ENCODE peak calls at places on chromosomes 4 and X, in ten cellular contexts. One of them, this sample, is unnamed.

GRCh38 chr4:32199639-32200038 is 1479.5 kb downstream of the PCDH7 start:
- DNase-seq in HT-29: no peak
- DNase-seq in A172: no peak
- DNase-seq in stimulated activated CD8-positive, alpha-beta memory T cell treated with anti-CD3 and anti-CD28 coated beads, Interleukin-15, amount 100 ng/mL, for 48 hours: no peak
- DNase-seq in NCI-H187: no peak
- DNase-seq in pons: no peak
- DNase-seq in WTC11: no peak
- DNase-seq in NCI-H1092: no peak
- DNase-seq in iPS-NIHi11: no peak
- DNase-seq in H4: no peak
- DNase-seq in this sample: no peak

GRCh38 chrX:56796641-56797395 is 67.8 kb downstream of the NBDY start:
- DNase-seq in HT-29: no peak
- DNase-seq in A172: no peak
- DNase-seq in stimulated activated CD8-positive, alpha-beta memory T cell treated with anti-CD3 and anti-CD28 coated beads, Interleukin-15, amount 100 ng/mL, for 48 hours: no peak
- DNase-seq in NCI-H187: no peak
- DNase-seq in pons: no peak
- DNase-seq in WTC11: no peak
- DNase-seq in NCI-H1092: no peak
- DNase-seq in iPS-NIHi11: no peak
- DNase-seq in H4: no peak
- DNase-seq in this sample: no peak

GRCh38 chr4:15427126-15427525 is 707 bp upstream of the C1QTNF7 start:
- DNase-seq in HT-29: no peak
- DNase-seq in A172: no peak
- DNase-seq in stimulated activated CD8-positive, alpha-beta memory T cell treated with anti-CD3 and anti-CD28 coated beads, Interleukin-15, amount 100 ng/mL, for 48 hours: no peak
- DNase-seq in NCI-H187: no peak
- DNase-seq in pons: no peak
- DNase-seq in WTC11: no peak
- DNase-seq in NCI-H1092: no peak
- DNase-seq in iPS-NIHi11: no peak
- DNase-seq in H4: no peak
- DNase-seq in this sample: no peak

GRCh38 chr4:127781303-127782024 is 658 bp upstream of the HSPA4L start:
- DNase-seq in HT-29: peak
- DNase-seq in A172: peak
- DNase-seq in stimulated activated CD8-positive, alpha-beta memory T cell treated with anti-CD3 and anti-CD28 coated beads, Interleukin-15, amount 100 ng/mL, for 48 hours: no peak
- DNase-seq in NCI-H187: no peak
- DNase-seq in pons: no peak
- DNase-seq in WTC11: no peak
- DNase-seq in NCI-H1092: no peak
- DNase-seq in iPS-NIHi11: peak
- DNase-seq in H4: no peak
- DNase-seq in this sample: no peak

GRCh38 chrX:154083134-154083517 is 14.4 kb downstream of the MECP2 start:
- DNase-seq in HT-29: no peak
- DNase-seq in A172: peak
- DNase-seq in stimulated activated CD8-positive, alpha-beta memory T cell treated with anti-CD3 and anti-CD28 coated beads, Interleukin-15, amount 100 ng/mL, for 48 hours: no peak
- DNase-seq in NCI-H187: no peak
- DNase-seq in pons: no peak
- DNase-seq in WTC11: no peak
- DNase-seq in NCI-H1092: no peak
- DNase-seq in iPS-NIHi11: no peak
- DNase-seq in H4: no peak
- DNase-seq in this sample: no peak

GRCh38 chr4:12911723-12912324 is 572.3 kb downstream of the RAB28 start:
- DNase-seq in HT-29: no peak
- DNase-seq in A172: no peak
- DNase-seq in stimulated activated CD8-positive, alpha-beta memory T cell treated with anti-CD3 and anti-CD28 coated beads, Interleukin-15, amount 100 ng/mL, for 48 hours: no peak
- DNase-seq in NCI-H187: no peak
- DNase-seq in pons: no peak
- DNase-seq in WTC11: no peak
- DNase-seq in NCI-H1092: no peak
- DNase-seq in iPS-NIHi11: no peak
- DNase-seq in H4: no peak
- DNase-seq in this sample: no peak

GRCh38 chr4:47577779-47578553 is 92.9 kb downstream of the ATP10D start:
- DNase-seq in HT-29: no peak
- DNase-seq in A172: no peak
- DNase-seq in stimulated activated CD8-positive, alpha-beta memory T cell treated with anti-CD3 and anti-CD28 coated beads, Interleukin-15, amount 100 ng/mL, for 48 hours: no peak
- DNase-seq in NCI-H187: no peak
- DNase-seq in pons: no peak
- DNase-seq in WTC11: no peak
- DNase-seq in NCI-H1092: no peak
- DNase-seq in iPS-NIHi11: no peak
- DNase-seq in H4: no peak
- DNase-seq in this sample: no peak

GRCh38 chrX:117510453-117510852 is 606.2 kb downstream of the KLHL13 start:
- DNase-seq in HT-29: peak
- DNase-seq in A172: no peak
- DNase-seq in stimulated activated CD8-positive, alpha-beta memory T cell treated with anti-CD3 and anti-CD28 coated beads, Interleukin-15, amount 100 ng/mL, for 48 hours: no peak
- DNase-seq in NCI-H187: no peak
- DNase-seq in pons: peak
- DNase-seq in WTC11: no peak
- DNase-seq in NCI-H1092: no peak
- DNase-seq in iPS-NIHi11: peak
- DNase-seq in H4: no peak
- DNase-seq in this sample: no peak

GRCh38 chrX:38142598-38142997 is 78.1 kb downstream of the SRPX start:
- DNase-seq in HT-29: no peak
- DNase-seq in A172: no peak
- DNase-seq in stimulated activated CD8-positive, alpha-beta memory T cell treated with anti-CD3 and anti-CD28 coated beads, Interleukin-15, amount 100 ng/mL, for 48 hours: no peak
- DNase-seq in NCI-H187: no peak
- DNase-seq in pons: no peak
- DNase-seq in WTC11: no peak
- DNase-seq in NCI-H1092: no peak
- DNase-seq in iPS-NIHi11: no peak
- DNase-seq in H4: no peak
- DNase-seq in this sample: peak

GRCh38 chr4:56755901-56756300 is 65.6 kb downstream of the SPINK2 start:
- DNase-seq in HT-29: no peak
- DNase-seq in A172: peak
- DNase-seq in stimulated activated CD8-positive, alpha-beta memory T cell treated with anti-CD3 and anti-CD28 coated beads, Interleukin-15, amount 100 ng/mL, for 48 hours: no peak
- DNase-seq in NCI-H187: no peak
- DNase-seq in pons: no peak
- DNase-seq in WTC11: no peak
- DNase-seq in NCI-H1092: no peak
- DNase-seq in iPS-NIHi11: no peak
- DNase-seq in H4: no peak
- DNase-seq in this sample: no peak

GRCh38 chr4:87843936-87844335 is 11.2 kb downstream of the MEPE start:
- DNase-seq in HT-29: no peak
- DNase-seq in A172: peak
- DNase-seq in stimulated activated CD8-positive, alpha-beta memory T cell treated with anti-CD3 and anti-CD28 coated beads, Interleukin-15, amount 100 ng/mL, for 48 hours: no peak
- DNase-seq in NCI-H187: no peak
- DNase-seq in pons: peak
- DNase-seq in WTC11: no peak
- DNase-seq in NCI-H1092: no peak
- DNase-seq in iPS-NIHi11: no peak
- DNase-seq in H4: peak
- DNase-seq in this sample: peak

GRCh38 chrX:137428251-137428661 is 137.7 kb upstream of the ZIC3 start:
- DNase-seq in HT-29: no peak
- DNase-seq in A172: no peak
- DNase-seq in stimulated activated CD8-positive, alpha-beta memory T cell treated with anti-CD3 and anti-CD28 coated beads, Interleukin-15, amount 100 ng/mL, for 48 hours: no peak
- DNase-seq in NCI-H187: no peak
- DNase-seq in pons: no peak
- DNase-seq in WTC11: peak
- DNase-seq in NCI-H1092: no peak
- DNase-seq in iPS-NIHi11: peak
- DNase-seq in H4: no peak
- DNase-seq in this sample: no peak

GRCh38 chr4:143185253-143186107 is 763 bp downstream of the USP38 start:
- DNase-seq in HT-29: peak
- DNase-seq in A172: no peak
- DNase-seq in stimulated activated CD8-positive, alpha-beta memory T cell treated with anti-CD3 and anti-CD28 coated beads, Interleukin-15, amount 100 ng/mL, for 48 hours: no peak
- DNase-seq in NCI-H187: peak
- DNase-seq in pons: no peak
- DNase-seq in WTC11: peak
- DNase-seq in NCI-H1092: no peak
- DNase-seq in iPS-NIHi11: peak
- DNase-seq in H4: peak
- DNase-seq in this sample: no peak

GRCh38 chr4:125590158-125590557 is 275.4 kb downstream of the FAT4 start:
- DNase-seq in HT-29: no peak
- DNase-seq in A172: no peak
- DNase-seq in stimulated activated CD8-positive, alpha-beta memory T cell treated with anti-CD3 and anti-CD28 coated beads, Interleukin-15, amount 100 ng/mL, for 48 hours: no peak
- DNase-seq in NCI-H187: no peak
- DNase-seq in pons: no peak
- DNase-seq in WTC11: no peak
- DNase-seq in NCI-H1092: no peak
- DNase-seq in iPS-NIHi11: no peak
- DNase-seq in H4: no peak
- DNase-seq in this sample: no peak

GRCh38 chr4:55475394-55476243 is 71.1 kb downstream of the CLOCK start:
- DNase-seq in HT-29: no peak
- DNase-seq in A172: peak
- DNase-seq in stimulated activated CD8-positive, alpha-beta memory T cell treated with anti-CD3 and anti-CD28 coated beads, Interleukin-15, amount 100 ng/mL, for 48 hours: no peak
- DNase-seq in NCI-H187: no peak
- DNase-seq in pons: no peak
- DNase-seq in WTC11: no peak
- DNase-seq in NCI-H1092: no peak
- DNase-seq in iPS-NIHi11: no peak
- DNase-seq in H4: no peak
- DNase-seq in this sample: no peak

GRCh38 chr4:40722576-40723161 is 27.1 kb upstream of the NSUN7 start:
- DNase-seq in HT-29: peak
- DNase-seq in A172: no peak
- DNase-seq in stimulated activated CD8-positive, alpha-beta memory T cell treated with anti-CD3 and anti-CD28 coated beads, Interleukin-15, amount 100 ng/mL, for 48 hours: no peak
- DNase-seq in NCI-H187: no peak
- DNase-seq in pons: peak
- DNase-seq in WTC11: no peak
- DNase-seq in NCI-H1092: no peak
- DNase-seq in iPS-NIHi11: no peak
- DNase-seq in H4: no peak
- DNase-seq in this sample: no peak

GRCh38 chr4:53378171-53378482 is 686 bp downstream of the FIP1L1 start:
- DNase-seq in HT-29: peak
- DNase-seq in A172: peak
- DNase-seq in stimulated activated CD8-positive, alpha-beta memory T cell treated with anti-CD3 and anti-CD28 coated beads, Interleukin-15, amount 100 ng/mL, for 48 hours: no peak
- DNase-seq in NCI-H187: no peak
- DNase-seq in pons: no peak
- DNase-seq in WTC11: no peak
- DNase-seq in NCI-H1092: no peak
- DNase-seq in iPS-NIHi11: no peak
- DNase-seq in H4: no peak
- DNase-seq in this sample: no peak

This sample was measured in amniotic stem cell.